ENCODE peak calls at places on chromosomes 11 and 22, in eight cellular contexts. U, O, A, N, V, S, P and J are unnamed samples.

GRCh38 chr11:97937501-97937900 is 1083.2 kb upstream of the CNTN5 start:
- DNase-seq in O (peak), U (no peak), S (no peak), A (no peak), V (no peak), N (no peak), P (no peak), J (no peak)

GRCh38 chr11:131749100-131749499 is 378.7 kb downstream of the NTM start:
- DNase-seq in S (no peak), N (no peak), U (no peak), O (peak), A (no peak), V (no peak), P (no peak), J (no peak)

GRCh38 chr22:35589071-35589735 is 27.9 kb downstream of the MB start:
- DNase-seq in N (no peak), V (peak), S (peak), P (no peak), A (no peak), U (no peak), O (peak), J (no peak)

GRCh38 chr11:26079966-26080365 is 252.0 kb upstream of the ANO3 start:
- DNase-seq in U (no peak), V (no peak), O (no peak), N (no peak), A (no peak), S (no peak), P (no peak), J (no peak)

GRCh38 chr22:50014053-50014501 is 1.5 kb upstream of the IL17REL start:
- DNase-seq in V (no peak), O (no peak), P (no peak), S (no peak), N (no peak), U (no peak), A (peak), J (no peak)

GRCh38 chr11:126426820-126427749 is 71.6 kb downstream of the ST3GAL4 start:
- DNase-seq in P (no peak), U (no peak), N (peak), A (no peak), S (no peak), O (no peak), V (no peak), J (no peak)

GRCh38 chr22:44351685-44352377 is 39.1 kb upstream of the SHISAL1 start:
- DNase-seq in A (no peak), U (no peak), S (no peak), N (peak), P (peak), V (no peak), O (peak), J (no peak)

GRCh38 chr11:128130052-128130451 is 457.3 kb downstream of the ETS1 start:
- DNase-seq in O (no peak), A (no peak), V (no peak), S (no peak), N (no peak), U (no peak), P (no peak), J (no peak)

GRCh38 chr11:116500833-116501622 is 271.8 kb downstream of the BUD13 start:
- DNase-seq in P (peak), V (no peak), O (no peak), S (no peak), U (no peak), N (no peak), A (no peak), J (no peak)

GRCh38 chr11:122186439-122187080 is 70.5 kb upstream of the BLID start:
- DNase-seq in U (no peak), S (no peak), V (peak), O (peak), P (no peak), A (no peak), N (no peak), J (no peak)

GRCh38 chr11:123300874-123301695 is 106.0 kb upstream of the CLMP start:
- DNase-seq in A (no peak), N (peak), O (peak), V (peak), U (no peak), P (no peak), S (peak), J (peak)

GRCh38 chr11:34514597-34514996 is 1.0 kb upstream of the ELF5 start:
- DNase-seq in S (no peak), V (no peak), P (no peak), A (no peak), O (no peak), N (no peak), U (no peak), J (no peak)

GRCh38 chr11:27444801-27445215 is 27.8 kb downstream of the LGR4 start:
- DNase-seq in N (no peak), U (no peak), V (no peak), S (no peak), O (no peak), A (no peak), P (peak), J (no peak)

GRCh38 chr11:117562111-117562510 is 234.5 kb downstream of the CEP164 start:
- DNase-seq in O (no peak), N (no peak), S (no peak), A (no peak), P (no peak), U (no peak), V (no peak), J (no peak)

GRCh38 chr11:44246726-44247125 is 63.2 kb downstream of the ALX4 start:
- DNase-seq in S (no peak), O (peak), N (no peak), V (no peak), A (no peak), P (no peak), U (no peak), J (no peak)

GRCh38 chr11:5364214-5364613 is 12.9 kb downstream of the OR51B6 start:
- DNase-seq in A (no peak), O (peak), V (no peak), N (no peak), U (no peak), S (no peak), P (no peak), J (no peak)

GRCh38 chr11:121367434-121367833 is 74.9 kb downstream of the SC5D start:
- DNase-seq in O (peak), S (no peak), N (peak), P (no peak), A (no peak), U (no peak), V (no peak), J (peak)

GRCh38 chr22:29914165-29914564 is 31.2 kb downstream of the MTMR3 start:
- DNase-seq in O (peak), A (no peak), V (no peak), P (no peak), U (no peak), S (peak), N (no peak), J (no peak)

GRCh38 chr22:50084570-50084969 is 656 bp downstream of the MLC1 start:
- DNase-seq in S (no peak), V (no peak), P (no peak), U (no peak), N (no peak), O (no peak), A (no peak), J (no peak)

GRCh38 chr11:17736921-17737817 is 2.6 kb downstream of the KCNC1 start:
- DNase-seq in S (no peak), P (no peak), O (no peak), N (no peak), A (peak), V (no peak), U (no peak), J (no peak)

GRCh38 chr22:48257690-48258065 is 1495.2 kb downstream of the TBC1D22A start:
- DNase-seq in O (no peak), S (no peak), U (no peak), N (no peak), A (no peak), P (no peak), V (no peak), J (no peak)

GRCh38 chr22:42437488-42438292 is 5.5 kb upstream of the NFAM1 start:
- DNase-seq in S (peak), O (peak), P (peak), N (peak), V (peak), A (peak), U (no peak), J (peak)

DNA sequence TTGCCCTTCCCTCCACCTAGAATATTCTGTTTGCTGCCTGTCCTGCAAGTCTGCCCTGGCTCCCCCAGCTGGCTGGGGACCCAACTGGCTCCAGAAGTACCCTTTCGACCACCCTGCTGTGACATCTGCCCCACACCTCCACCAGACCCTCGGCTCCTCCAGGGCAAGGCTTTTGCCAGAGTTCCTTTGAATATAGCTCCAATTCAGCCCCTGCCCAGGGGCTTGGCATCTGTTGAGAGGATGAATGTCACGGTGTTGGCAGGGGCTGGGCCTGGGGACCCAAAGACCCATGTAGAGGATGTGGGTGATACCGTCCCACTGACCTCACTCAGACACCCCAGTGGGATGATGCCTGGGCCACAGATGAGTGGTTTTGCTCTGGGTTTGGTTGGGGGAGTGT is 4.0 kb downstream of the NLRP6 start:
- DNase-seq in V (no peak), P (no peak), A (no peak), O (no peak), S (no peak), U (no peak), N (no peak), J (no peak)
- H3K4me3 ChIP-seq in V (no peak), P (no peak), A (peak), O (no peak), S (no peak), U (no peak), N (no peak), J (no peak)

DNA sequence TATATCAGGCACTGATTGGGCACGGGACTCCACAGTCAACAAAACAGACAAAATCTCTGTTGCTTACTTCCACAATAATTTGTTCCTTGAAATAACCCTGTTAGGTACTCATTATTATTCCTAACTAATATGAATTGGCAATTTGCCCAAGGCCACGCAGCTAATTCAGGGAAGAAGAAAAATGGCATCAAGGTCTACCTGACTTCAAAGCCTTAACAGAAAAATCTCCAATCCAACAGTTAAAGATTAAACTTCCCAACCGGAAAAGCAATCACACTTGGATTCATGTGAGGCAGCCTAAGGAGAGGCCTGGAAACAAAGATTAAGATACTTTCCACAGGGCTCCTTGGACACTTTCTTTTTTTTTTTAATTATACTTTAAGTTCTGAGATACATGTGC is 68.9 kb downstream of the PRCP start:
- DNase-seq in V (no peak), N (no peak), O (no peak), A (no peak), S (no peak), U (no peak), P (no peak), J (no peak)
- H3K4me3 ChIP-seq in V (no peak), N (no peak), O (no peak), A (no peak), S (no peak), U (no peak), P (no peak), J (no peak)

GRCh38 chr11:58059011-58059358 is 28.2 kb downstream of the OR6Q1 start:
- DNase-seq in P (peak), S (no peak), A (no peak), U (no peak), O (peak), V (no peak), N (no peak), J (no peak)
- H3K4me3 ChIP-seq in P (no peak), S (no peak), A (no peak), U (no peak), O (no peak), V (no peak), N (no peak), J (no peak)

GRCh38 chr11:78943841-78944240 is 369.2 kb upstream of the NARS2 start:
- DNase-seq in N (no peak), S (no peak), V (no peak), A (no peak), U (no peak), O (no peak), P (no peak), J (no peak)
- H3K4me3 ChIP-seq in N (no peak), S (no peak), V (no peak), A (no peak), U (no peak), O (no peak), P (no peak), J (no peak)

GRCh38 chr11:63765688-63766241 is 2.8 kb downstream of the ZFTA start:
- DNase-seq in N (no peak), P (no peak), S (no peak), A (no peak), U (no peak), V (no peak), O (no peak), J (no peak)

GRCh38 chr11:63764712-63765631 is 3.6 kb downstream of the ZFTA start:
- DNase-seq in P (peak), N (no peak), V (no peak), S (no peak), O (peak), A (no peak), U (no peak), J (no peak)

GRCh38 chr11:63763506-63764200 is 4.9 kb downstream of the ZFTA start:
- DNase-seq in P (peak), U (no peak), N (no peak), A (no peak), O (no peak), S (no peak), V (no peak), J (no peak)

GRCh38 chr11:63762662-63763505 is 5.7 kb downstream of the ZFTA start:
- DNase-seq in S (no peak), U (no peak), V (no peak), O (no peak), N (no peak), A (no peak), P (peak), J (no peak)

GRCh38 chr11:63764201-63764711 is 4.3 kb downstream of the ZFTA start:
- DNase-seq in N (no peak), S (no peak), O (no peak), A (no peak), U (no peak), P (peak), V (no peak), J (no peak)
- H3K4me3 ChIP-seq in N (no peak), S (no peak), O (no peak), A (no peak), U (no peak), P (peak), V (no peak), J (no peak)

GRCh38 chr11:130451261-130452019 is 3.0 kb downstream of the ADAMTS15 start:
- DNase-seq in S (no peak), O (peak), P (no peak), N (no peak), U (no peak), V (no peak), A (no peak), J (no peak)
- H3K4me3 ChIP-seq in S (peak), O (peak), P (no peak), N (no peak), U (peak), V (no peak), A (no peak), J (no peak)

GRCh38 chr11:66409226-66409625 is 11.6 kb upstream of the NPAS4 start:
- DNase-seq in V (no peak), O (no peak), U (no peak), N (no peak), S (no peak), P (peak), A (no peak), J (no peak)
- H3K4me3 ChIP-seq in V (no peak), O (no peak), U (peak), N (no peak), S (no peak), P (peak), A (no peak), J (peak)

GRCh38 chr11:72642815-72643511 is 31.3 kb downstream of the PDE2A start:
- DNase-seq in O (peak), N (peak), S (peak), P (peak), A (peak), V (peak), U (no peak), J (peak)
- H3K4me3 ChIP-seq in O (peak), N (peak), S (peak), P (peak), A (peak), V (peak), U (peak), J (peak)